ENCODE peak calls at places on chromosome 12, in six cellular contexts. K, F, P, B, L and I are unnamed samples.

GRCh38 chr12:108722992-108723766 is 8.1 kb downstream of the CORO1C start:
- DNase-seq in K (no peak), F (peak), P (no peak), B (no peak), L (peak), I (no peak)

GRCh38 chr12:108568653-108569154 is 6.3 kb downstream of the ISCU start:
- DNase-seq in K (no peak), F (no peak), P (no peak), B (no peak), L (no peak), I (no peak)

GRCh38 chr12:75545636-75546035 is 34.2 kb upstream of the KRR1 start:
- DNase-seq in K (no peak), F (no peak), P (no peak), B (no peak), L (no peak), I (no peak)

GRCh38 chr12:56518570-56518969 is 3.0 kb upstream of the RBMS2 start:
- DNase-seq in K (no peak), F (peak), P (no peak), B (no peak), L (peak), I (no peak)

GRCh38 chr12:121934318-121934682 is 15.9 kb downstream of the CFAP251 start:
- DNase-seq in K (no peak), F (no peak), P (no peak), B (no peak), L (no peak), I (no peak)

GRCh38 chr12:124538194-124539082 is 29.0 kb downstream of the NCOR2 start:
- DNase-seq in K (no peak), F (no peak), P (no peak), B (no peak), L (no peak), I (peak)

GRCh38 chr12:73863541-73863940 is 674.1 kb upstream of the ATXN7L3B start:
- DNase-seq in K (no peak), F (peak), P (no peak), B (no peak), L (peak), I (no peak)

GRCh38 chr12:96578526-96579125 is 89.2 kb downstream of the CFAP54 start:
- DNase-seq in K (no peak), F (peak), P (peak), B (no peak), L (peak), I (no peak)

GRCh38 chr12:19196959-19197630 is 67.6 kb downstream of the PLEKHA5 start:
- DNase-seq in K (no peak), F (no peak), P (no peak), B (no peak), L (no peak), I (no peak)

GRCh38 chr12:47234576-47235141 is 154.9 kb upstream of the AMIGO2 start:
- DNase-seq in K (no peak), F (no peak), P (no peak), B (no peak), L (no peak), I (no peak)

GRCh38 chr12:95674088-95674595 is 116.4 kb downstream of the NTN4 start:
- DNase-seq in K (no peak), F (no peak), P (no peak), B (no peak), L (no peak), I (no peak)

GRCh38 chr12:52949413-52950331 is 754 bp downstream of the KRT18 start:
- DNase-seq in K (no peak), F (peak), P (no peak), B (no peak), L (peak), I (no peak)